ENCODE peak calls at places on chromosomes 4 and X, in five cellular contexts. F is K562, Z is A549, Y is HepG2, H is GM12878. B is an unnamed sample.

GRCh38 chrX:117335209-117335608 is 781.4 kb downstream of the KLHL13 start:
- DNase-seq in F (no peak), Z (no peak), Y (peak; percentile 21), H (no peak), B (no peak)

GRCh38 chrX:112211459-112211858 is 128.9 kb upstream of the TRPC5 start:
- DNase-seq in F (no peak), Z (no peak), Y (no peak), H (peak; percentile 11), B (peak; percentile 47)

GRCh38 chrX:34880656-34881055 is 61.9 kb upstream of the FAM47B start:
- DNase-seq in F (no peak), Z (no peak), Y (no peak), H (no peak), B (no peak)

GRCh38 chr4:17817027-17817426 is 6.2 kb downstream of the NCAPG start:
- DNase-seq in F (no peak), Z (peak; percentile 42), Y (peak; percentile 29), H (peak; percentile 41), B (peak; percentile 71)

GRCh38 chrX:68936186-68936585 is 107.4 kb downstream of the EFNB1 start:
- DNase-seq in F (no peak), Z (no peak), Y (no peak), H (no peak), B (no peak)

GRCh38 chr4:79413032-79413431 is 5.0 kb upstream of the GK2 start:
- DNase-seq in F (no peak), Z (no peak), Y (no peak), H (no peak), B (no peak)

GRCh38 chr4:145812902-145813301 is 125.7 kb downstream of the ZNF827 start:
- DNase-seq in F (no peak), Z (peak; percentile 73), Y (peak; percentile 7), H (no peak), B (no peak)

GRCh38 chr4:179128299-179128698 is 1686.1 kb upstream of the AGA start:
- DNase-seq in F (no peak), Z (no peak), Y (no peak), H (peak; percentile 30), B (no peak)

GRCh38 chr4:76804060-76804459 is 93.9 kb downstream of the SOWAHB start:
- DNase-seq in F (no peak), Z (no peak), Y (no peak), H (no peak), B (no peak)

GRCh38 chrX:136752796-136753195 is 27.9 kb downstream of the ARHGEF6 start:
- DNase-seq in F (no peak), Z (no peak), Y (no peak), H (no peak), B (no peak)

GRCh38 chrX:46626566-46626965 is 53.0 kb downstream of the CHST7 start:
- DNase-seq in F (no peak), Z (no peak), Y (no peak), H (no peak), B (peak; percentile 80)

GRCh38 chr4:188665466-188665865 is 526.2 kb downstream of the TRIML1 start:
- DNase-seq in F (no peak), Z (no peak), Y (no peak), H (no peak), B (no peak)

GRCh38 chrX:1086444-1087409 is 125.7 kb downstream of the CRLF2 start:
- DNase-seq in F (no peak), Z (peak; percentile 97), Y (no peak), H (no peak), B (no peak)

GRCh38 chr4:98630804-98631454 is 27.5 kb downstream of the TSPAN5 start:
- DNase-seq in F (no peak), Z (no peak), Y (no peak), H (no peak), B (no peak)

GRCh38 chrX:18828832-18829404 is 121.5 kb downstream of the PPEF1 start:
- DNase-seq in F (peak; percentile 11), Z (peak; percentile 12), Y (peak; percentile 28), H (no peak), B (peak; percentile 66)

GRCh38 chrX:52923781-52924241 is 26.7 kb downstream of the FAM156B start:
- DNase-seq in F (no peak), Z (peak; percentile 38), Y (no peak), H (peak; percentile 46), B (peak; percentile 65)

GRCh38 chr4:74391890-74392478 is 27.0 kb downstream of the EREG start:
- DNase-seq in F (no peak), Z (no peak), Y (no peak), H (no peak), B (no peak)

GRCh38 chr4:120920666-120921065 is 1.9 kb downstream of the PRDM5 start:
- DNase-seq in F (no peak), Z (no peak), Y (no peak), H (no peak), B (no peak)

GRCh38 chr4:120924931-120925330 is 2.4 kb upstream of the PRDM5 start:
- DNase-seq in F (no peak), Z (no peak), Y (no peak), H (no peak), B (no peak)

GRCh38 chr4:120922390-120923200 is at the start of gene PRDM5:
- DNase-seq in F (no peak), Z (peak; percentile 47), Y (no peak), H (no peak), B (no peak)

GRCh38 chr4:120921456-120922389 is 803 bp downstream of the PRDM5 start:
- DNase-seq in F (no peak), Z (peak; percentile 61), Y (no peak), H (no peak), B (no peak)

DNA sequence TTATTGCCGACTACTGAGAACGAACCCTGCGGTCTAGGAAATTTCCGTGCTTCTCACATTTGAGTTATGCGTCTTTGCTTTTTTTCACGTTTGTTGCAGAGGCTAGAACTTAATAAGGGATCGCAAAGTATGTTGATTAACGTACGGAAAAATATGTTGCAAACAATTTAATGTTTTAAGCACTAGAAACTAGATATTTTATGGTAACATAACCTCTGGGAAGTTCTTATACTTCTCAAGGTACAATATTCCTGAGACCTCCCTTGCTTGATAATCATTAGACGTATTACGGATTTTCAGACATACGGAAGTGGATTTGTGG is 636 bp upstream of the PRDM5 start:
- DNase-seq in F (no peak), Z (no peak), Y (no peak), H (no peak), B (no peak)
- H3K4me3 ChIP-seq in F (no peak overlapping the region), Z (peak overlapping the region; percentile 66), Y (no peak overlapping the region), H (no peak overlapping the region), B (no peak overlapping the region)

GRCh38 chrX:129932792-129933321 is 26.9 kb downstream of the UTP14A start:
- DNase-seq in F (peak; percentile 63), Z (peak; percentile 44), Y (no peak), H (no peak), B (peak; percentile 40)
- TF ChIP-seq MYC in F (peak; percentile 28), Z (no peak), Y (no peak), H (no peak), B (no peak)

GRCh38 chr4:148390311-148390710 is 51.9 kb downstream of the NR3C2 start:
- DNase-seq in F (no peak), Z (no peak), Y (no peak), H (no peak), B (no peak)
- TF ChIP-seq POLR2A in F (no peak), Z (no peak), Y (no peak), H (no peak), B (no peak)

GRCh38 chr4:23166919-23167318 is 474.2 kb downstream of the GBA3 start:
- DNase-seq in F (no peak), Z (no peak), Y (no peak), H (no peak), B (no peak)

GRCh38 chr4:23162275-23162674 is 469.5 kb downstream of the GBA3 start:
- DNase-seq in F (no peak), Z (no peak), Y (no peak), H (no peak), B (no peak)

GRCh38 chr4:23161787-23162186 is 469.1 kb downstream of the GBA3 start:
- DNase-seq in F (no peak), Z (no peak), Y (no peak), H (no peak), B (no peak)

GRCh38 chr4:23165669-23166068 is 472.9 kb downstream of the GBA3 start:
- DNase-seq in F (no peak), Z (no peak), Y (no peak), H (no peak), B (no peak)

GRCh38 chr4:23163649-23164436 is 471.1 kb downstream of the GBA3 start:
- DNase-seq in F (no peak), Z (peak; percentile 2), Y (no peak), H (no peak), B (no peak)
- H3K4me3 ChIP-seq in F (no peak overlapping the region), Z (no peak overlapping the region), Y (no peak overlapping the region), H (no peak overlapping the region), B (no peak overlapping the region)

DNA sequence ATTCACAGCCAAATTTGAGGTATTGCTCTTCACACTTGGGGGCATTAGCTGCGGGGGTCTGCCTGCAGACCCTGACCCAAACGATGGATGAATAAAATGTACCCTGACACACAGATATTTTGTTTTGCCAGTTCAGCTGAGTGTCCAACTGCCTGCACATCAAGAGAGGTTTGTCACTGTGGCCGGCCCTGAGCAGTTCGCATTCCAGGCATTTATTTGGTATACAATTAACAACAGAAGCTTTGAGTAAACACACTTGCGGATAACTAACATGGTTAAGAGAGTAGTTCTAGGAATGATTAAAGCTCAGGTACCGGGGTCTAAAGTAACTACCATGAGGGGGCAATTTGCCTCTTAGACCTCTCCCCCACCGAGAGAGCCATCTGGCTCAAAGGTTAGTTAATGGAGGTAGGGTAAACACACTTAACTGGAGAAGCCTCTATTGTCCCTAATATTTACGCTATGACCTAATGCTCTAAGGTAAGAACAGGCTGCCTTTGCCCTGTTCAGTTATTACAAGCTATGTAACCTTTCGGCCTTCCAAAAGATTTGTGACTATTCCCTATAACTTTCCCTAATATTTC is 162.0 kb downstream of the SNCA start:
- DNase-seq in F (no peak), Z (no peak), Y (peak; percentile 86), H (no peak), B (no peak)
- TF ChIP-seq MYC in F (no peak), Z (no peak), Y (no peak), H (no peak), B (no peak)